ENCODE peak calls at places on chromosomes 12 and 14, in four cellular contexts. One of them, this sample, is unnamed.

GRCh38 chr12:83265798-83266197 is 579.1 kb downstream of the TMTC2 start:
- DNase-seq in pancreas: no peak
- DNase-seq in IMR-90: no peak
- DNase-seq in lower lobe of right lung: no peak
- DNase-seq in this sample: no peak

GRCh38 chr14:104776481-104776880 is 19.1 kb downstream of the AKT1 start:
- DNase-seq in pancreas: peak; percentile 72
- DNase-seq in IMR-90: no peak
- DNase-seq in lower lobe of right lung: no peak
- DNase-seq in this sample: no peak

GRCh38 chr12:6539276-6540134 is 5.2 kb downstream of the GAPDH start:
- DNase-seq in pancreas: no peak
- DNase-seq in IMR-90: peak; percentile 38
- DNase-seq in lower lobe of right lung: no peak
- DNase-seq in this sample: no peak

GRCh38 chr14:90464481-90464880 is 67.7 kb downstream of the CALM1 start:
- DNase-seq in pancreas: no peak
- DNase-seq in IMR-90: no peak
- DNase-seq in lower lobe of right lung: no peak
- DNase-seq in this sample: no peak

GRCh38 chr12:66663605-66664004 is 15.3 kb downstream of the GRIP1 start:
- DNase-seq in pancreas: no peak
- DNase-seq in IMR-90: no peak
- DNase-seq in lower lobe of right lung: no peak
- DNase-seq in this sample: no peak

GRCh38 chr14:76772300-76773187 is 11.3 kb downstream of the VASH1 start:
- DNase-seq in pancreas: peak; percentile 37
- DNase-seq in IMR-90: peak; percentile 61
- DNase-seq in lower lobe of right lung: peak; percentile 83
- DNase-seq in this sample: no peak

GRCh38 chr12:50283924-50284236 is 560 bp upstream of the LIMA1 start:
- DNase-seq in pancreas: no peak
- DNase-seq in IMR-90: no peak
- DNase-seq in lower lobe of right lung: no peak
- DNase-seq in this sample: no peak

GRCh38 chr12:2544213-2544612 is 250.6 kb upstream of the FKBP4 start:
- DNase-seq in pancreas: no peak
- DNase-seq in IMR-90: no peak
- DNase-seq in lower lobe of right lung: no peak
- DNase-seq in this sample: no peak

GRCh38 chr12:81953541-81953940 is 194.4 kb upstream of the PPFIA2 start:
- DNase-seq in pancreas: no peak
- DNase-seq in IMR-90: no peak
- DNase-seq in lower lobe of right lung: no peak
- DNase-seq in this sample: no peak

GRCh38 chr12:115597157-115597712 is 680.3 kb downstream of the MED13L start:
- DNase-seq in pancreas: no peak
- DNase-seq in IMR-90: peak; percentile 35
- DNase-seq in lower lobe of right lung: no peak
- DNase-seq in this sample: no peak

GRCh38 chr14:104294628-104294982 is 156.2 kb downstream of the KIF26A start:
- DNase-seq in pancreas: peak; percentile 24
- DNase-seq in IMR-90: no peak
- DNase-seq in lower lobe of right lung: no peak
- DNase-seq in this sample: no peak

GRCh38 chr14:69149461-69150244 is 3.3 kb downstream of the DCAF5 start:
- DNase-seq in pancreas: no peak
- DNase-seq in IMR-90: no peak
- DNase-seq in lower lobe of right lung: no peak
- DNase-seq in this sample: no peak

GRCh38 chr14:94355191-94355794 is 32.2 kb upstream of the SERPINA6 start:
- DNase-seq in pancreas: no peak
- DNase-seq in IMR-90: peak; percentile 65
- DNase-seq in lower lobe of right lung: peak; percentile 80
- DNase-seq in this sample: no peak

GRCh38 chr12:70044170-70044569 is 199.1 kb upstream of the CNOT2 start:
- DNase-seq in pancreas: no peak
- DNase-seq in IMR-90: no peak
- DNase-seq in lower lobe of right lung: no peak
- DNase-seq in this sample: no peak

GRCh38 chr12:120546050-120546386 is 11.9 kb downstream of the RNF10 start:
- DNase-seq in pancreas: no peak
- DNase-seq in IMR-90: no peak
- DNase-seq in lower lobe of right lung: no peak
- DNase-seq in this sample: no peak

GRCh38 chr14:57049848-57050247 is 218.9 kb downstream of the EXOC5 start:
- DNase-seq in pancreas: no peak
- DNase-seq in IMR-90: no peak
- DNase-seq in lower lobe of right lung: no peak
- DNase-seq in this sample: no peak

GRCh38 chr12:39230086-39230485 is 212.8 kb downstream of the KIF21A start:
- DNase-seq in pancreas: no peak
- DNase-seq in IMR-90: no peak
- DNase-seq in lower lobe of right lung: no peak
- DNase-seq in this sample: no peak

GRCh38 chr12:101700299-101700820 is 2.9 kb downstream of the CHPT1 start:
- DNase-seq in pancreas: no peak
- DNase-seq in IMR-90: no peak
- DNase-seq in lower lobe of right lung: no peak
- DNase-seq in this sample: no peak

GRCh38 chr12:613996-614726 is 49.1 kb downstream of the NINJ2 start:
- DNase-seq in pancreas: no peak
- DNase-seq in IMR-90: no peak
- DNase-seq in lower lobe of right lung: peak; percentile 69
- DNase-seq in this sample: no peak

GRCh38 chr12:104903648-104904423 is 54.3 kb downstream of the SLC41A2 start:
- DNase-seq in pancreas: no peak
- DNase-seq in IMR-90: no peak
- DNase-seq in lower lobe of right lung: no peak
- DNase-seq in this sample: no peak

GRCh38 chr12:108364879-108365278 is 25.8 kb upstream of the CMKLR1 start:
- DNase-seq in pancreas: no peak
- DNase-seq in IMR-90: no peak
- DNase-seq in lower lobe of right lung: no peak
- DNase-seq in this sample: no peak

GRCh38 chr12:109738878-109739665 is 25.4 kb downstream of the FAM222A start:
- DNase-seq in pancreas: peak; percentile 40
- DNase-seq in IMR-90: peak; percentile 1
- DNase-seq in lower lobe of right lung: peak; percentile 33
- DNase-seq in this sample: no peak

GRCh38 chr14:68263563-68264350 is 444.2 kb downstream of the RAD51B start:
- DNase-seq in pancreas: no peak
- DNase-seq in IMR-90: peak; percentile 53
- DNase-seq in lower lobe of right lung: no peak
- DNase-seq in this sample: no peak

GRCh38 chr12:39036060-39036459 is 130.7 kb upstream of the CPNE8 start:
- DNase-seq in pancreas: no peak
- DNase-seq in IMR-90: no peak
- DNase-seq in lower lobe of right lung: no peak
- DNase-seq in this sample: no peak

GRCh38 chr12:24853588-24853987 is 95.3 kb downstream of the BCAT1 start:
- DNase-seq in pancreas: no peak
- DNase-seq in IMR-90: peak; percentile 87
- DNase-seq in lower lobe of right lung: no peak
- DNase-seq in this sample: no peak

GRCh38 chr12:15966426-15966825 is 55.3 kb downstream of the DERA start:
- DNase-seq in pancreas: no peak
- DNase-seq in IMR-90: peak; percentile 47
- DNase-seq in lower lobe of right lung: no peak
- DNase-seq in this sample: no peak

GRCh38 chr14:69592923-69593677 is 18.3 kb upstream of the SUSD6 start:
- DNase-seq in pancreas: no peak
- DNase-seq in IMR-90: peak; percentile 69
- DNase-seq in lower lobe of right lung: no peak
- DNase-seq in this sample: no peak

GRCh38 chr12:77104281-77104680 is 38.9 kb upstream of the E2F7 start:
- DNase-seq in pancreas: no peak
- DNase-seq in IMR-90: peak; percentile 17
- DNase-seq in lower lobe of right lung: no peak
- DNase-seq in this sample: no peak

GRCh38 chr12:3137814-3138445 is 60.8 kb downstream of the TSPAN9 start:
- DNase-seq in pancreas: no peak
- DNase-seq in IMR-90: no peak
- DNase-seq in lower lobe of right lung: no peak
- DNase-seq in this sample: no peak

GRCh38 chr14:57641776-57642175 is 148.1 kb upstream of the CCDC198 start:
- DNase-seq in pancreas: no peak
- DNase-seq in IMR-90: no peak
- DNase-seq in lower lobe of right lung: no peak
- DNase-seq in this sample: no peak

GRCh38 chr14:63603749-63604277 is 37.9 kb downstream of the WDR89 start:
- DNase-seq in pancreas: no peak
- DNase-seq in IMR-90: no peak
- DNase-seq in lower lobe of right lung: no peak
- DNase-seq in this sample: no peak

GRCh38 chr14:38199768-38200167 is 7.9 kb upstream of the SSTR1 start:
- DNase-seq in pancreas: no peak
- DNase-seq in IMR-90: peak; percentile 72
- DNase-seq in lower lobe of right lung: no peak
- DNase-seq in this sample: no peak

GRCh38 chr12:53212931-53213330 is 5.9 kb upstream of the ITGB7 start:
- DNase-seq in pancreas: no peak
- DNase-seq in IMR-90: no peak
- DNase-seq in lower lobe of right lung: no peak
- DNase-seq in this sample: no peak

GRCh38 chr12:57751432-57751787 is 700 bp downstream of the CDK4 start:
- DNase-seq in pancreas: no peak
- DNase-seq in IMR-90: no peak
- DNase-seq in lower lobe of right lung: no peak
- DNase-seq in this sample: no peak
- H3K36me3 ChIP-seq in pancreas: peaks cover 25% of the 10 kb centered on the region
- H3K36me3 ChIP-seq in IMR-90: peaks cover 23% of the 10 kb centered on the region
- H3K36me3 ChIP-seq in lower lobe of right lung: peaks cover 44% of the 10 kb centered on the region
- H3K36me3 ChIP-seq in this sample: peaks cover 26% of the 10 kb centered on the region

DNA sequence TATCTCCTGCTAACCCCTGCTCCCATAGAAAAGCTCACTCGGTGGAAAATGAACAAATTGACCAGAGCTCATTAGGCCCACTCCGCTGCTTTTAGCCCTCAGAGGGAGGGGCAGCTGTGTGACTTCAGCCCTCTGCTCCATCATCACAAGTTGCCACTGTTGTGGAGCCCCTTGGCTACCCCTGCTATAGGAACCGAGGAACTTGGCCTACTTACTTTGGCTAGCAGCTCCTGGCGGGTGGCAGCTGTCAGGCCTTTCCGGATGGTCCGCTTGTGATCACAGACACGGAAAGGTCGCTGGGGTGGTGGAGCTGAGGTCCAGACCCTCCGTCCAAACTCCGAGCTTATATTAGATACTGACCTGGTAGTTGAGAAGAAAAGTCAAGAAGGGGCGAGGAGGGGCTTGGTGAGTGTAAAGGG is 612 bp downstream of the CIDEB start:
- DNase-seq in pancreas: no peak
- DNase-seq in IMR-90: no peak
- DNase-seq in lower lobe of right lung: no peak
- DNase-seq in this sample: no peak
- H3K36me3 ChIP-seq in pancreas: peaks cover 41% of the 10 kb centered on the region
- H3K36me3 ChIP-seq in IMR-90: peaks cover 39% of the 10 kb centered on the region
- H3K36me3 ChIP-seq in lower lobe of right lung: peaks cover 55% of the 10 kb centered on the region
- H3K36me3 ChIP-seq in this sample: peaks cover 55% of the 10 kb centered on the region

GRCh38 chr12:47828967-47829482 is 9.3 kb upstream of the HDAC7 start:
- DNase-seq in pancreas: no peak
- DNase-seq in IMR-90: peak; percentile 59
- DNase-seq in lower lobe of right lung: peak; percentile 85
- DNase-seq in this sample: no peak
- H3K36me3 ChIP-seq in pancreas: no peaks in the 10 kb centered on the region
- H3K36me3 ChIP-seq in IMR-90: no peaks in the 10 kb centered on the region
- H3K36me3 ChIP-seq in lower lobe of right lung: no peaks in the 10 kb centered on the region
- H3K36me3 ChIP-seq in this sample: no peaks in the 10 kb centered on the region

DNA sequence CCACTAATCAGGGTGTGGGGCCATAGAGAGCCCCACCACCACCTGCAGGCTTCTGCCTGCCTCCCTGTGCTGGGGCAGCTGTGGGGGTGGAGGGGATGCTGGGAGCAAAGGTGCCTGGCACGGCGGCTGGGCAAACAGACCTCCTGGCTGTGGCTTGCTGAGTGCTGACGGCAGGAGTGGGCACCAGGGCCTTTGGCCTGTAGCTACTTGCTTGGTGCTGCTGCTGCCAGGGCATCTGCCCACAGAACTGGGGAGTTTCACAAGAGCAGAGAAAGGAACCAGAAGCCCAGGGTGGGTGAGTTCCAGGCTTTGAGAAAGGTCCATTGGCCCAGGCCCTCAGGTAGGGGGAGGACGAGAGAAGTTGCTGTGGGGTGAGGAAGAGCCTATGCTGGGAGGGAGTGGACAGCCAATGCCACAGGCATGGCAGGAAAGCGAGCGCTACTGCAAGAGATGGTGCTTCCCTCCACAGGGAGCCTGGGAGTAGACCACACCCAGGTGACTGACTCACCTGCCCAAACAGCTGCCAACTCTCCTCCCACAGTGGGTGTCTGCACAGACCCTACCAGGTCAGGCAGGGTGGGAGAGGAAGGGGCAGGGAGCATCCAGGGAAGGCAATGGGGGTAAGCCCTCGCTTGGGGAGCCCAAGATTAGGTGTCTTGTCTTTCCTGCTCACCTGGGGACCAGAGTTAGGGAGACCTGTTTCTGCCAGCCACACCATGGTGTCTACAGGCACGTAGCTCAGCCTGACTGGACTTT is 39.0 kb upstream of the HDAC7 start:
- DNase-seq in pancreas: no peak
- DNase-seq in IMR-90: no peak
- DNase-seq in lower lobe of right lung: no peak
- DNase-seq in this sample: no peak
- H3K36me3 ChIP-seq in pancreas: no peaks in the 10 kb centered on the region
- H3K36me3 ChIP-seq in IMR-90: peaks cover 7% of the 10 kb centered on the region
- H3K36me3 ChIP-seq in lower lobe of right lung: peaks cover 50% of the 10 kb centered on the region
- H3K36me3 ChIP-seq in this sample: no peaks in the 10 kb centered on the region

DNA sequence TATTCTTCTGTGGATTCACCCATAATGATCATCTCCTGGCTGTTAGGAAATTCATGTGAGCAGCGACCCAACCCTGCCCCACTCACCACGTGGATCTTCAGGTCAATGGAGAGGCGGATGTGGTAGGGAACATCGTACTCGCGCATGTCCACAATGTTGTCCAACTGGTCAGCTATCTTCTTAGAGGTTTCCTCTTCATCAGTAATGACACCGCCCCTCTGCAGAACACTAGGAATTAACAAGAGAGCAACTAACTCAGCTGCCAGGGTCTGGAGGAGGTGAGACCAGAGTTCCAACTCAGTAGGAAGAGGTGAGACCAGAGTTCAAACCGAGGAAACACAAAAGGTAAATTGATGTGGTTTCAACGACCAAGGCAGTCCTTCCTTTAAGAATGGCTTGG is 9.7 kb downstream of the POLE start:
- DNase-seq in pancreas: no peak
- DNase-seq in IMR-90: no peak
- DNase-seq in lower lobe of right lung: no peak
- DNase-seq in this sample: no peak
- H3K36me3 ChIP-seq in pancreas: peaks cover 15% of the 10 kb centered on the region
- H3K36me3 ChIP-seq in IMR-90: peaks cover 29% of the 10 kb centered on the region
- H3K36me3 ChIP-seq in lower lobe of right lung: peaks cover 53% of the 10 kb centered on the region
- H3K36me3 ChIP-seq in this sample: peaks cover 55% of the 10 kb centered on the region

This sample was measured in effector memory CD4-positive, alpha-beta T cell.